ENCODE peak calls at places on chromosomes 1 and 21, in seven cellular contexts. Z, Q, G, B, K, R and L are unnamed samples.

GRCh38 chr21:36783612-36784383 is 84.9 kb downstream of the SIM2 start:
- DNase-seq in G (peak), Z (peak), Q (peak), B (no peak), R (no peak), K (no peak), L (peak)

GRCh38 chr21:35088235-35088865 is 39.2 kb upstream of the RUNX1 start:
- DNase-seq in Q (no peak), K (no peak), B (no peak), Z (peak), G (peak), R (no peak), L (no peak)

GRCh38 chr1:174953170-174953569 is 46.6 kb upstream of the CACYBP start:
- DNase-seq in B (no peak), K (no peak), Q (no peak), Z (no peak), R (no peak), G (no peak), L (no peak)

GRCh38 chr1:113046569-113046968 is 26.4 kb upstream of the LRIG2 start:
- DNase-seq in K (no peak), Z (no peak), G (no peak), R (no peak), Q (no peak), B (no peak), L (no peak)

GRCh38 chr21:44618909-44619308 is 7.0 kb downstream of the KRTAP10-8 start:
- DNase-seq in B (no peak), Z (no peak), G (peak), R (no peak), Q (no peak), K (no peak), L (no peak)

GRCh38 chr1:2320001-2320400 is 71.4 kb downstream of the MORN1 start:
- DNase-seq in G (no peak), Q (no peak), R (no peak), Z (no peak), K (no peak), B (no peak), L (no peak)

GRCh38 chr1:180773210-180773865 is 139.4 kb upstream of the KIAA1614 start:
- DNase-seq in Z (peak), B (peak), Q (no peak), G (peak), R (no peak), K (no peak), L (peak)

GRCh38 chr1:32246888-32247273 is at the start of gene FAM167B:
- DNase-seq in Z (peak), R (no peak), Q (no peak), K (no peak), G (peak), B (peak), L (no peak)

GRCh38 chr1:199859525-199859924 is 168.0 kb upstream of the NR5A2 start:
- DNase-seq in Z (peak), R (no peak), Q (no peak), K (no peak), B (peak), G (peak), L (peak)

GRCh38 chr1:163875927-163876320 is 554.2 kb downstream of the NUF2 start:
- DNase-seq in Q (no peak), B (peak), K (no peak), R (no peak), Z (peak), G (no peak), L (no peak)

GRCh38 chr1:7703321-7704213 is 67.5 kb upstream of the VAMP3 start:
- DNase-seq in R (peak), Q (peak), Z (no peak), K (no peak), G (no peak), B (no peak), L (no peak)

GRCh38 chr1:228206582-228207351 is 1.1 kb upstream of the OBSCN start:
- DNase-seq in Q (peak), Z (no peak), K (no peak), G (no peak), B (no peak), R (no peak), L (no peak)

GRCh38 chr1:47534040-47534328 is 96.1 kb downstream of the FOXD2 start:
- DNase-seq in R (no peak), B (no peak), Q (no peak), K (no peak), Z (peak), G (no peak), L (no peak)

GRCh38 chr1:97091263-97091662 is 369.7 kb downstream of the PTBP2 start:
- DNase-seq in Q (no peak), G (no peak), R (no peak), B (no peak), K (no peak), Z (no peak), L (no peak)
- TF ChIP-seq EZH2 in Q (no peak), G (no peak), R (no peak), B (no peak), K (no peak), Z (no peak), L (no peak)

GRCh38 chr1:160836561-160836960 is 26.1 kb downstream of the CD244 start:
- DNase-seq in K (no peak), Z (no peak), Q (no peak), B (no peak), G (no peak), R (no peak), L (no peak)

GRCh38 chr1:160837558-160838205 is 25.0 kb downstream of the CD244 start:
- DNase-seq in Z (peak), Q (no peak), R (peak), G (peak), K (peak), B (no peak), L (peak)

GRCh38 chr1:160836981-160837557 is 25.6 kb downstream of the CD244 start:
- DNase-seq in G (no peak), B (no peak), K (peak), Z (no peak), Q (no peak), R (peak), L (no peak)

GRCh38 chr1:160841079-160841478 is 21.6 kb downstream of the CD244 start:
- DNase-seq in B (no peak), Z (no peak), K (no peak), R (no peak), Q (no peak), G (no peak), L (no peak)

DNA sequence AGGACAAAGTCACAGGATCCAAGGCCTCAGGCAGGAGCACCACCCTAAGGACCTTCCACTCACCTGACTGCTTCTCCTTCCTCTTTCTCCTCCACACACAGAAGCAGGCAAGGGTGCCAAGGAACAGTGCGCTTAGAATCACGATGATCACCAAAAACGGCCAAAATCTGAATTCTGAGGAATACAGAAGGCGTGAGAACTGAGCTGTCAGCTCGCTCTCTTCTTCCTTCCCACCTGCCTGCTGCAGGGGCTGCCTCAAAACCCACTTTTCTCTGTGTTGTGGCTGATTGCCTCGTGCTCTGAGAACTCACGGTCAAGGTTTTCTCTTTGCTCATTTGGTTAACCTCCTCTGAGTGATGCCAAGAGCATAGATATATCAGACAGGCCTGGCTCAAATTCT is 23.8 kb downstream of the CD244 start:
- DNase-seq in Z (no peak), Q (no peak), K (no peak), R (no peak), G (no peak), B (no peak), L (no peak)
- H3K4me3 ChIP-seq in Z (no peak), Q (no peak), K (no peak), R (no peak), G (no peak), B (no peak), L (no peak)

GRCh38 chr21:41754481-41754891 is 12.4 kb downstream of the RIPK4 start:
- DNase-seq in G (no peak), Q (no peak), R (peak), Z (no peak), K (no peak), B (no peak), L (no peak)
- TF ChIP-seq EZH2 in G (no peak), Q (no peak), R (no peak), Z (no peak), K (no peak), B (no peak), L (no peak)

GRCh38 chr1:23303524-23303923 is 40.6 kb downstream of the HNRNPR start:
- DNase-seq in Z (no peak), R (no peak), Q (no peak), B (no peak), G (no peak), K (no peak), L (no peak)

GRCh38 chr1:23304140-23304620 is 39.9 kb downstream of the HNRNPR start:
- DNase-seq in R (no peak), B (no peak), K (no peak), Z (no peak), Q (no peak), G (no peak), L (no peak)
- H3K4me3 ChIP-seq in R (no peak), B (no peak), K (no peak), Z (no peak), Q (no peak), G (no peak), L (no peak)

DNA sequence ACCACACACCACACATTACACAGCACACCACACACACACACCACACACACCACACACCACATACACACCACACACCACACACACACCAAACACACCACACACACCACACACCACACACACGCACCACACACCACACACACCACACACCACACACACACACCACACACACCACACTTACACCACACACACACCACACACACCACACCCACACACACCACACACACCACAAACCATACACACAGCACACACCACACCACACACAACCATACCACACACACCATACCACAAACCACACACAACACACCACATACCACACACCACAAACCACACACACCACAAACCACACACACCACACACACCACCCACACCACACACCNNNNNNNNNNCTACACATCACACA is 40.9 kb upstream of the SIK1 start:
- DNase-seq in Z (no peak), G (peak), R (no peak), Q (no peak), B (no peak), K (no peak), L (no peak)
- TF ChIP-seq EZH2 in Z (no peak), G (no peak), R (no peak), Q (no peak), B (no peak), K (no peak), L (no peak)

GRCh38 chr21:26964379-26964778 is 2.5 kb downstream of the ADAMTS5 start:
- DNase-seq in Z (peak), R (peak), K (no peak), G (no peak), B (peak), Q (no peak), L (no peak)

GRCh38 chr21:26965091-26965566 is 1.8 kb downstream of the ADAMTS5 start:
- DNase-seq in B (no peak), G (no peak), Q (no peak), R (no peak), Z (peak), K (no peak), L (no peak)

GRCh38 chr21:26966360-26966977 is 419 bp downstream of the ADAMTS5 start:
- DNase-seq in B (no peak), K (no peak), Q (peak), Z (peak), R (no peak), G (no peak), L (no peak)

GRCh38 chr21:26965567-26966359 is 1.1 kb downstream of the ADAMTS5 start:
- DNase-seq in R (peak), K (no peak), Z (peak), B (no peak), Q (peak), G (no peak), L (peak)

DNA sequence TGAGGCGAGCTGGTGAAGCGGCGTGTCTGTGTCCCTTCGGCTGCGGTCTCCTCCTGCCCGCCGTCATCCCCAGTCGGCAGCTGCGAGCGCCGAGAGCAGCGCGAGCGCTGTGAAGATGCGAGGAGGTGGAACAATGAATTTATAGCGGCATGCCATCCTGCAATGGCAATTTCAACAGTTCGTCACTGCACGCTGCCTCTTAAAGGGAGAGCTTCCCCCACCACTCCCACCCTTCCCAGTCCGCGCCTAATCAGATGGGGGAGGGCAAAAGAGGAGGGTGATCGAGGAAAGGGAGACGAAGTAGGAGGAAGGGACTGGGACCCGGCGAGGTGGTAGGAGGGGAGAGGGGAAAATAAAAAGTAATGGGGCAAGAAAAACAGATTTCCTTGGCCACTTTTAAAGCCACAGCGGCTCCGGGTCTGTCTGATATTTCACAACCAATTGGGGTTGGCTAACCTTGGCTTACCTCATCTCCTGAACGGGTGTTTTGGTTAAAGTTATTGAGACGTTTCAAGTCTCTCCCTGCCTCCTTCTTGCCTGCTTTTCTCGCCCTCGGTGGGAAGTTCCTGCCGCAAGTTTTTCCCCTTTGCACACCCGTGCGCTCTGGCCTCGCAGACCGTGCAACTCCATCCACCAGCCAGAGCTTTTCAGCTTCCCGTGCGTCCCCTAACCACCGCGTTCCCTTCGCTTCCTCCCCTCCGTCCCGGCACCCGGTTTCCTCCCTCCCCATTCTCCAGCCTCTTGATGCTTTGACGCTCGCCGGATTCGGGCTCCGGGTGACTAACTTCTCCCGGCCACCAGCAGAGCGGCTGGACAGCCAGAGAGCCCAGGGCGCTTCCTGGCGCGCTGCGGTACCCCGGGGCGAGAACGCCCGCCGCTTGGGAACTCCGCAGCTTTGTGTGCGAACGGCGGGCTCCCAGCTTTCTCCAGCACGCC is at the start of gene ADAMTS5:
- DNase-seq in B (peak), G (peak), Z (peak), R (peak), K (no peak), Q (peak), L (peak)
- H3K4me3 ChIP-seq in B (peak), G (peak), Z (peak), R (peak), K (no peak), Q (peak), L (peak)

DNA sequence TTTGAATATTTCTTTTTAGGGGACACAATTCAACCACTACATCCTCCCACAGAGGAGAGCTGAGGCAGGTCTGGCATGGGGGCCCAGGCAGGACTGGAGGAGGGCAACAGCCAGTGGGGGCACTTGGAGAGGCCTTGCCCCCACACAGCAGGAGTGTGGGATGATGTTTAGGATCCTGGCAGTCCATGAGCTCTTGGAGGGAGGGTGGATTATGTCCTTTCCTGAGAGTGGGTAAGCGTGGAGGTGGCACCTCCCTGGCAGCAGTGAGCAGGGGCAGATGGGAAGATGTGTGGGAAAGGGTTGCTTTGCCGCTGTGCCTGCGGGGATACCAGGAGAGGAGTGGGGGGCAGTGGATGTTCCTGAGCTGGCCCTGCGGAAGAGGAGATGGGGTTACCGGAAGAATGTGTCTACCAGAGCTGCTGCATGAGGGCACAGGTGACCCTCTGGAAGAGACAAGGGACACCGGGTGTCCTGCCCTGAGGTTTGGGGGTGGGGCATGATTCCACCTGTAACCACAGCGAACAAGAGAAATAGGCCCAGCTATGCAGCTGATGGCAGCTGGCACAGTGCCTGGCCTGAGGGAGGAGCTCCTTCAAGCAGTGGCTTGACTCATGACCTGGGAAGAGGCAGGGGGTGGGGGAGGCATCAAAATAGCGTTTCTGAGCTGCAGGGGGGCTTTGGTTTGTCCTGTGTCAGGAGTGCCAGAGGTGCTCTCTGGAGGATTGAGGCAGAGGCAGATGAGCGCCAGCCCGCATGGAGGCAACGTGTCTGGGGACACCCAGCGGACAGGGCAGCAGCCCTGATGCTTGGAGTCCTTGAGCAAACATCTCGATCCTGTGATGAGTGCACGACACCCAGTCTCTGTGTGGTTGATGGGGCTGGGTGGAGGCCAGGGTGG is 123.9 kb upstream of the TMPRSS2 start:
- DNase-seq in G (peak), Q (peak), R (no peak), Z (peak), K (peak), B (peak), L (peak)
- TF ChIP-seq EZH2 in G (no peak), Q (no peak), R (no peak), Z (no peak), K (no peak), B (no peak), L (no peak)

GRCh38 chr1:234773936-234774677 is 164.1 kb upstream of the IRF2BP2 start:
- DNase-seq in B (no peak), Z (no peak), Q (no peak), G (no peak), R (no peak), K (no peak), L (no peak)

GRCh38 chr1:234770031-234770795 is 160.2 kb upstream of the IRF2BP2 start:
- DNase-seq in R (peak), K (no peak), G (no peak), Q (peak), B (no peak), Z (no peak), L (no peak)

GRCh38 chr1:234772345-234773147 is 162.6 kb upstream of the IRF2BP2 start:
- DNase-seq in G (peak), B (peak), R (no peak), K (peak), Q (peak), Z (peak), L (peak)

GRCh38 chr1:234770924-234771540 is 161.1 kb upstream of the IRF2BP2 start:
- DNase-seq in K (no peak), G (no peak), B (no peak), R (no peak), Q (no peak), Z (no peak), L (no peak)

DNA sequence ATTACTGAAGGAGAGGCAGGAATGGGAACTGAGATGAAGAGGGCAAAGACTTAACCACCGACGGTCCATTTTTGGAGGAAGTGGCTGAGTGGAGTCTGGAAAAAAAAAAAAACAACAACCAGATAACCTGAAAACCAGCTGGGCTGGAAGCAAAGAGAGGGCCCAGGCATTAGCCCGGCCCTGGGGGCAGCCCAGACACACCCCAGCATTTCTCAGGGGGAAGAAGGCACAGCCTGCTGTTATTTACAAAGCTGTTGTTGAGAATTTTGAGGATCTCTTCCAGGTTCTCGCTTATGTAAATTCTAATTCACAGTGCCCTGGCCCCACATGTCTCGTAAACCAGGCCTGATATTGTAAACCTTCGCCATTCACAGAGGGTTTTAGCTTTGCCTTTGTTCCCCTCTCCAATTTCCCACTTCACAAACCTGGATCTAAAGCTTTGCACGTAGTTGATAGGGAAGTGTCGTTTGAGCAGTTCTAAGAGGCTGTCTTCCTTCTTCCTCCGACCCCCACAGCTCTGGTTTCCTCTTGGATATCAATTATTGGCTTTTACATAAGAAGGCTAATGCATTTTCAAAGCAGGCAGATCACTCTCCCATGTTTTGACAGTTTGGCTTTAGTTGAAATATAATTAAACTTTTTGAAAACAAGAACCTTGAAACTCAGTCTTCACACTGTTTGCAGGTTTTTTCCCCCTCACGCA is 161.8 kb upstream of the IRF2BP2 start:
- DNase-seq in B (no peak), K (peak), R (peak), G (peak), Z (no peak), Q (peak), L (no peak)
- H3K4me3 ChIP-seq in B (no peak), K (peak), R (no peak), G (peak), Z (no peak), Q (no peak), L (no peak)